ENCODE peak calls at places on chromosome 1, in seven cellular contexts. J is myocyte, L is GF-D8, Q is AG08396, V is AG09309, P is GOT3, F is GM12892. B is an unnamed sample.

GRCh38 chr1:46062651-46063319 is 69.6 kb downstream of the PIK3R3 start:
- DNase-seq in V (no peak), P (no peak), J (peak; percentile 12), Q (peak; percentile 18), L (no peak), F (no peak), B (no peak)

GRCh38 chr1:13461977-13462376 is 51.7 kb downstream of the PRAMEF20 start:
- DNase-seq in L (no peak), V (no peak), Q (no peak), P (no peak), F (no peak), J (no peak), B (no peak)

GRCh38 chr1:88985033-88985432 is 7.4 kb downstream of the KYAT3 start:
- DNase-seq in L (no peak), Q (peak; percentile 58), P (no peak), J (peak; percentile 77), F (no peak), V (peak; percentile 71), B (peak; percentile 36)

GRCh38 chr1:71307451-71307850 is 226.6 kb upstream of the ZRANB2 start:
- DNase-seq in P (no peak), V (peak; percentile 51), L (no peak), Q (no peak), J (peak; percentile 85), F (no peak), B (no peak)

GRCh38 chr1:149917590-149918144 is at the start of gene SV2A:
- DNase-seq in Q (peak; percentile 84), F (no peak), J (peak; percentile 51), V (no peak), L (no peak), P (no peak), B (no peak)

GRCh38 chr1:203404546-203404945 is 53.6 kb upstream of the FMOD start:
- DNase-seq in V (no peak), P (no peak), L (no peak), F (no peak), Q (no peak), J (no peak), B (no peak)

GRCh38 chr1:198019126-198019525 is 102.0 kb downstream of the LHX9 start:
- DNase-seq in F (no peak), J (no peak), P (no peak), L (no peak), Q (no peak), V (no peak), B (no peak)

GRCh38 chr1:43522776-43523480 is 7.8 kb upstream of the PTPRF start:
- DNase-seq in F (no peak), L (no peak), V (peak; percentile 38), J (peak; percentile 38), Q (peak; percentile 68), P (peak; percentile 14), B (peak; percentile 27)

GRCh38 chr1:38000529-38001453 is 4.5 kb downstream of the FHL3 start:
- DNase-seq in Q (peak; percentile 82), L (peak; percentile 25), P (no peak), F (no peak), V (no peak), J (peak; percentile 85), B (no peak)

GRCh38 chr1:53878492-53879105 is 11.0 kb downstream of the YIPF1 start:
- DNase-seq in V (peak; percentile 28), P (no peak), Q (peak; percentile 40), J (peak; percentile 50), L (peak; percentile 16), F (no peak), B (peak; percentile 45)

GRCh38 chr1:150847499-150848060 is 28.8 kb downstream of the ARNT start:
- DNase-seq in P (no peak), V (no peak), J (peak; percentile 44), L (no peak), F (no peak), Q (no peak), B (no peak)